ENCODE peak calls at places on chromosomes 11 and 22, in six cellular contexts. A is ovary, R is cardiac fibroblast, E is bronchial epithelial cell, X is foreskin fibroblast, Y is A549. Z is an unnamed sample.

GRCh38 chr22:19886605-19887250 is 32.1 kb upstream of the GNB1L start:
- DNase-seq in R (peak), Y (no peak), X (peak), A (no peak), E (peak), Z (no peak)

GRCh38 chr22:20080776-20081654 is 974 bp downstream of the DGCR8 start:
- DNase-seq in R (peak), X (peak), A (no peak), E (peak), Y (peak), Z (no peak)

GRCh38 chr22:42655693-42656092 is 6.5 kb upstream of the CYB5R3 start:
- DNase-seq in A (no peak), X (no peak), E (no peak), Y (no peak), R (no peak), Z (no peak)

GRCh38 chr11:36213050-36213840 is 76.0 kb downstream of the COMMD9 start:
- DNase-seq in A (no peak), X (no peak), E (no peak), R (no peak), Y (no peak), Z (no peak)

GRCh38 chr11:111531687-111532364 is 8.7 kb upstream of the LAYN start:
- DNase-seq in X (peak), A (no peak), R (peak), Y (peak), E (peak), Z (peak)

GRCh38 chr22:22711532-22711913 is 67.1 kb downstream of the GGTLC2 start:
- DNase-seq in R (no peak), Y (no peak), X (no peak), E (no peak), A (no peak), Z (no peak)

GRCh38 chr11:2748061-2748813 is 48.4 kb upstream of the KCNQ1OT1 start:
- DNase-seq in Y (no peak), R (no peak), A (peak), E (no peak), X (no peak), Z (no peak)

GRCh38 chr11:61947486-61948210 is 2.5 kb upstream of the BEST1 start:
- DNase-seq in X (peak), A (peak), Y (peak), E (peak), R (peak), Z (peak)

GRCh38 chr11:77278595-77279506 is 22.6 kb downstream of the GDPD4 start:
- DNase-seq in R (peak), X (peak), A (no peak), E (peak), Y (no peak), Z (no peak)

GRCh38 chr11:114399490-114399889 is 821 bp downstream of the C11orf71 start:
- DNase-seq in A (no peak), Y (no peak), R (no peak), X (no peak), E (no peak), Z (no peak)

GRCh38 chr11:95704865-95705264 is 84.7 kb downstream of the FAM76B start:
- DNase-seq in R (no peak), X (no peak), Y (no peak), A (peak), E (no peak), Z (no peak)

GRCh38 chr22:36411589-36412258 is 24.0 kb upstream of the MYH9 start:
- DNase-seq in Y (no peak), R (no peak), X (no peak), A (peak), E (no peak), Z (no peak)

GRCh38 chr11:47950396-47950795 is 30.0 kb upstream of the PTPRJ start:
- DNase-seq in A (no peak), X (no peak), E (no peak), Y (no peak), R (peak), Z (no peak)

GRCh38 chr22:36369004-36369921 is 18.5 kb downstream of the MYH9 start:
- DNase-seq in X (no peak), R (peak), Y (no peak), A (no peak), E (peak), Z (no peak)

GRCh38 chr11:117010808-117011540 is 87.3 kb downstream of the SIK3 start:
- DNase-seq in A (no peak), Y (peak), R (peak), X (peak), E (peak), Z (no peak)

GRCh38 chr11:81165164-81165563 is 1568.5 kb downstream of the FAM181B start:
- DNase-seq in X (no peak), A (no peak), E (peak), Y (no peak), R (no peak), Z (no peak)

GRCh38 chr11:2380807-2381350 is 3.8 kb downstream of the CD81 start:
- DNase-seq in X (no peak), R (peak), Y (no peak), E (no peak), A (peak), Z (no peak)

GRCh38 chr22:26172389-26172990 is 3.2 kb downstream of the SEZ6L start:
- DNase-seq in X (peak), E (peak), A (no peak), Y (peak), R (peak), Z (no peak)

GRCh38 chr11:115941481-115941993 is 437.3 kb upstream of the CADM1 start:
- DNase-seq in Y (no peak), E (peak), X (no peak), R (peak), A (peak), Z (no peak)

GRCh38 chr11:132874638-132875037 is 657.7 kb downstream of the OPCML start:
- DNase-seq in Y (no peak), R (peak), A (no peak), X (peak), E (peak), Z (no peak)

GRCh38 chr11:130609121-130610035 is 160.9 kb downstream of the ADAMTS15 start:
- DNase-seq in E (peak), R (peak), X (peak), A (peak), Y (no peak), Z (no peak)

GRCh38 chr22:35308480-35308945 is 8.8 kb downstream of the TOM1 start:
- DNase-seq in X (no peak), E (no peak), A (no peak), R (no peak), Y (no peak), Z (no peak)

GRCh38 chr11:36672815-36673450 is 74.9 kb upstream of the RAG2 start:
- DNase-seq in X (peak), E (peak), Y (no peak), R (peak), A (no peak), Z (peak)

GRCh38 chr11:66880484-66881211 is 23.8 kb downstream of the LRFN4 start:
- DNase-seq in X (no peak), A (peak), R (no peak), Y (no peak), E (peak), Z (peak)

GRCh38 chr11:33195391-33196190 is 34.3 kb upstream of the CSTF3 start:
- DNase-seq in E (peak), A (no peak), X (peak), Y (no peak), R (peak), Z (no peak)

GRCh38 chr11:122633219-122633829 is 22.2 kb upstream of the UBASH3B start:
- DNase-seq in A (no peak), Y (peak), R (peak), X (peak), E (peak), Z (no peak)

GRCh38 chr11:68402355-68403031 is 58.1 kb upstream of the PPP6R3 start:
- DNase-seq in E (no peak), X (no peak), Y (no peak), R (no peak), A (no peak), Z (no peak)

GRCh38 chr11:2760196-2760871 is 60.5 kb upstream of the KCNQ1OT1 start:
- DNase-seq in X (no peak), A (no peak), R (no peak), E (no peak), Y (no peak), Z (no peak)

GRCh38 chr22:48699531-48699930 is 1128.1 kb downstream of the BRD1 start:
- DNase-seq in A (no peak), Y (no peak), E (no peak), R (no peak), X (no peak), Z (no peak)

GRCh38 chr11:110429614-110430266 is at the start of gene FDX1:
- DNase-seq in A (peak), Y (peak), R (peak), E (peak), X (peak), Z (peak)

GRCh38 chr11:110431212-110432073 is 1.7 kb downstream of the FDX1 start:
- DNase-seq in E (peak), A (no peak), R (peak), X (no peak), Y (no peak), Z (no peak)

GRCh38 chr11:110428040-110428439 is 1.7 kb upstream of the FDX1 start:
- DNase-seq in A (no peak), R (no peak), Y (no peak), X (no peak), E (no peak), Z (no peak)

GRCh38 chr11:110430267-110431211 is 791 bp downstream of the FDX1 start:
- DNase-seq in A (peak), Y (no peak), E (peak), X (no peak), R (peak), Z (peak)

GRCh38 chr11:110428956-110429613 is 663 bp upstream of the FDX1 start:
- DNase-seq in A (no peak), R (no peak), Y (no peak), X (no peak), E (peak), Z (no peak)
- H3K4me3 ChIP-seq in A (peak), R (no peak), Y (peak), X (peak), E (peak), Z (peak)

DNA sequence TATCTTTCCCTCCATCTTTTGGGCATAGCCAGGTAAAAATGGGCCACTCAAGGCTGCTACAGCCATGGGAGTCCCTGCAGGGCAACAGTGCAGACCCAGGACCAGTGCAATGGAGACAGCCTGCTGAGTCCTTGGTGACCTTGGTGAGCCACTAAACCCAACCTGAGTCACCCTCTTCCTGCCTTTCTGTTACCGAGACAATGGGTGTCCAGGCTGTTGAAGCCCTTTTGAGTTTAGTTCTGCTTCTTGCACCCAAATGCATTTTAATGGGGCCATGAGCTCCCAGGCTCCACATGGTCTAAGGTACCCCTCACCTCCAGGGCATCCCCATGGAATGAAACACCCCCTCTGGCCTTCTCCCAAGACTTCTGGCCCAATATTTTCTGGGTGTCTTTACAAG is 874 bp upstream of the PLAAT4 start:
- DNase-seq in E (no peak), Y (no peak), A (no peak), R (peak), X (no peak), Z (no peak)
- H3K4me3 ChIP-seq in E (no peak), Y (no peak), A (no peak), R (no peak), X (no peak), Z (no peak)

DNA sequence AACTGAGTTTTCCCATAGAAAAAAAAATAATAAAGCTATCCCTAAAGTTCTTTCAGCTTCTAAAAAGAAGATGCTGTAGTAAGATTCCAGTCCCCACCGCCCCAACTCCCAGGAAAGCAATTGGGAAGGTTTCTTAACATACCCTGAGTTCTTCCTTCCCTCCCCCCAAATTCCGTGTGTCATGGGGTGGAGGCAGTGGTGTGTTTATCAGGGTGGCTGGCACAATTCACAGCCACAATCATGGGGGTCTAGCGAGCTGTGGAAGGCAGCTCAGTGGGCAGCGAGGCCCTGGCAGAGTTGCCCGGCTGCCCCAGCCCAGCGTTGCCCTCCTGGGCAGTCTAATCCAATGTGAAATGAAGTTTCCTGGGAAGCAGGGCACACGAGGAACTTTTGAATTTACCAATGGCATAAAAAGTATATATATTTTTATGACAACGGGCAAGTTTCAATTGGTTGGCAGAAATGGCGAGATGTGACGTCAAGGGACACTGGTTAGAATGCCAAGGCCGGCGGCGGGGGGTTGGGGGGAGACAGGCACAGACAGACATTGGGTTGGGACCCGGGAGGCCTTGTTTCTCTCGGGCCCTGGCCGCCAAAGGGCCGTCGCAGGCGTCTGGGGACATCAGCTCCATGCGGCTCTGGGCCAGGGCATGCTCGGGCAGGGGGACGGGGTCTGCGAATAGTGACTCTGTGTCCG is 80.7 kb upstream of the PPARA start:
- DNase-seq in A (peak), R (peak), E (peak), X (peak), Y (no peak), Z (peak)
- H3K4me3 ChIP-seq in A (peak), R (peak), E (peak), X (peak), Y (peak), Z (peak)

GRCh38 chr11:118888398-118888797 is 4.7 kb downstream of the CXCR5 start:
- DNase-seq in Y (no peak), A (no peak), E (no peak), X (no peak), R (no peak), Z (no peak)
- H3K4me3 ChIP-seq in Y (no peak), A (no peak), E (no peak), X (no peak), R (no peak), Z (no peak)